ENCODE peak calls at places on chromosomes 4 and X, in five cellular contexts. One of them, this sample, is unnamed.
A peak's percentile ranks its signal among the peaks of the same experiment; 100 is the strongest.

GRCh38 chr4:77493120-77493767 is 112.4 kb upstream of the CXCL13 start:
- ATAC-seq in upper lobe of left lung: no peak
- ATAC-seq in K562: no peak
- ATAC-seq in GM12878: peak; percentile 91
- ATAC-seq in HepG2: no peak
- ATAC-seq in this sample: no peak

GRCh38 chrX:48154796-48155195 is 24.4 kb downstream of the SPACA5B start:
- ATAC-seq in K562: no peak
- ATAC-seq in HepG2: no peak
- ATAC-seq in GM12878: no peak
- ATAC-seq in upper lobe of left lung: no peak
- ATAC-seq in this sample: no peak

GRCh38 chr4:3021127-3021526 is 53.2 kb downstream of the HTT-AS start:
- ATAC-seq in upper lobe of left lung: no peak
- ATAC-seq in K562: no peak
- ATAC-seq in HepG2: no peak
- ATAC-seq in GM12878: no peak
- ATAC-seq in this sample: no peak

GRCh38 chr4:149891381-149891780 is 75.7 kb upstream of the IQCM start:
- ATAC-seq in upper lobe of left lung: no peak
- ATAC-seq in GM12878: no peak
- ATAC-seq in HepG2: no peak
- ATAC-seq in K562: no peak
- ATAC-seq in this sample: no peak

GRCh38 chr4:165308606-165309005 is 18.9 kb upstream of the MSMO1 start:
- ATAC-seq in K562: no peak
- ATAC-seq in HepG2: no peak
- ATAC-seq in upper lobe of left lung: no peak
- ATAC-seq in GM12878: no peak
- ATAC-seq in this sample: no peak

GRCh38 chr4:177740563-177740962 is 298.3 kb upstream of the AGA start:
- ATAC-seq in upper lobe of left lung: no peak
- ATAC-seq in HepG2: no peak
- ATAC-seq in GM12878: peak; percentile 86
- ATAC-seq in K562: no peak
- ATAC-seq in this sample: no peak

GRCh38 chrX:78330540-78330939 is 3.1 kb upstream of the CYSLTR1 start:
- ATAC-seq in K562: no peak
- ATAC-seq in HepG2: no peak
- ATAC-seq in GM12878: peak; percentile 36
- ATAC-seq in upper lobe of left lung: no peak
- ATAC-seq in this sample: no peak

GRCh38 chr4:13705521-13706035 is 78.1 kb upstream of the BOD1L1 start:
- ATAC-seq in upper lobe of left lung: peak; percentile 77
- ATAC-seq in GM12878: no peak
- ATAC-seq in HepG2: peak; percentile 77
- ATAC-seq in K562: no peak
- ATAC-seq in this sample: peak; percentile 70

GRCh38 chrX:103556941-103557340 is 28.4 kb upstream of the TCEAL4 start:
- ATAC-seq in upper lobe of left lung: no peak
- ATAC-seq in HepG2: no peak
- ATAC-seq in GM12878: no peak
- ATAC-seq in K562: no peak
- ATAC-seq in this sample: no peak

GRCh38 chr4:122889726-122890125 is 32.7 kb downstream of the NUDT6 start:
- ATAC-seq in GM12878: no peak
- ATAC-seq in upper lobe of left lung: no peak
- ATAC-seq in HepG2: no peak
- ATAC-seq in K562: no peak
- ATAC-seq in this sample: no peak

GRCh38 chr4:161252520-161253141 is 911.2 kb downstream of the FSTL5 start:
- ATAC-seq in upper lobe of left lung: no peak
- ATAC-seq in GM12878: peak; percentile 81
- ATAC-seq in HepG2: peak; percentile 72
- ATAC-seq in K562: no peak
- ATAC-seq in this sample: no peak

GRCh38 chrX:153622661-153623309 is 23.8 kb upstream of the CCNQ start:
- ATAC-seq in K562: no peak
- ATAC-seq in upper lobe of left lung: no peak
- ATAC-seq in HepG2: peak; percentile 48
- ATAC-seq in GM12878: no peak
- ATAC-seq in this sample: no peak

GRCh38 chrX:2638279-2638678 is 52.8 kb upstream of the CD99 start:
- ATAC-seq in upper lobe of left lung: no peak
- ATAC-seq in K562: no peak
- ATAC-seq in GM12878: no peak
- ATAC-seq in HepG2: no peak
- ATAC-seq in this sample: no peak

GRCh38 chrX:17024896-17025295 is 78.4 kb downstream of the REPS2 start:
- ATAC-seq in GM12878: peak; percentile 74
- ATAC-seq in HepG2: peak; percentile 88
- ATAC-seq in upper lobe of left lung: no peak
- ATAC-seq in K562: no peak
- ATAC-seq in this sample: no peak

GRCh38 chr4:163111588-163111987 is 55.1 kb downstream of the NAF1 start:
- ATAC-seq in HepG2: peak; percentile 67
- ATAC-seq in GM12878: no peak
- ATAC-seq in K562: peak; percentile 72
- ATAC-seq in upper lobe of left lung: no peak
- ATAC-seq in this sample: no peak

GRCh38 chr4:156422576-156422975 is 468.9 kb upstream of the CTSO start:
- ATAC-seq in upper lobe of left lung: no peak
- ATAC-seq in K562: no peak
- ATAC-seq in HepG2: no peak
- ATAC-seq in GM12878: no peak
- ATAC-seq in this sample: no peak

GRCh38 chr4:102454278-102454677 is 46.9 kb upstream of the NFKB1 start:
- ATAC-seq in upper lobe of left lung: no peak
- ATAC-seq in HepG2: no peak
- ATAC-seq in K562: no peak
- ATAC-seq in GM12878: no peak
- ATAC-seq in this sample: no peak

GRCh38 chrX:39327255-39327654 is 526.0 kb downstream of the MID1IP1 start:
- ATAC-seq in GM12878: no peak
- ATAC-seq in K562: no peak
- ATAC-seq in HepG2: no peak
- ATAC-seq in upper lobe of left lung: no peak
- ATAC-seq in this sample: no peak

GRCh38 chr4:144709159-144709558 is 63.2 kb downstream of the HHIP start:
- ATAC-seq in HepG2: no peak
- ATAC-seq in GM12878: no peak
- ATAC-seq in upper lobe of left lung: no peak
- ATAC-seq in K562: no peak
- ATAC-seq in this sample: no peak

GRCh38 chrX:10098235-10098819 is 58.4 kb upstream of the CLCN4 start:
- ATAC-seq in K562: no peak
- ATAC-seq in upper lobe of left lung: no peak
- ATAC-seq in HepG2: no peak
- ATAC-seq in GM12878: peak; percentile 87
- ATAC-seq in this sample: no peak

GRCh38 chr4:121011780-121012340 is 60.5 kb downstream of the NDNF start:
- ATAC-seq in HepG2: no peak
- ATAC-seq in K562: no peak
- ATAC-seq in upper lobe of left lung: no peak
- ATAC-seq in GM12878: no peak
- ATAC-seq in this sample: no peak

GRCh38 chr4:104629601-104630000 is 134.9 kb upstream of the CXXC4 start:
- ATAC-seq in GM12878: no peak
- ATAC-seq in K562: no peak
- ATAC-seq in upper lobe of left lung: no peak
- ATAC-seq in HepG2: no peak
- ATAC-seq in this sample: no peak

GRCh38 chr4:178953447-178954120 is 1511.3 kb upstream of the AGA start:
- ATAC-seq in HepG2: no peak
- ATAC-seq in K562: no peak
- ATAC-seq in GM12878: no peak
- ATAC-seq in upper lobe of left lung: no peak
- ATAC-seq in this sample: no peak

GRCh38 chrX:124405868-124406267 is 59.5 kb downstream of the SH2D1A start:
- ATAC-seq in K562: no peak
- ATAC-seq in GM12878: no peak
- ATAC-seq in HepG2: no peak
- ATAC-seq in upper lobe of left lung: no peak
- ATAC-seq in this sample: no peak

GRCh38 chr4:7089211-7089964 is 21.5 kb upstream of the GRPEL1 start:
- ATAC-seq in K562: no peak
- ATAC-seq in HepG2: no peak
- ATAC-seq in upper lobe of left lung: no peak
- ATAC-seq in GM12878: no peak
- ATAC-seq in this sample: peak; percentile 46

GRCh38 chrX:129599499-129599898 is 55.3 kb downstream of the APLN start:
- ATAC-seq in K562: no peak
- ATAC-seq in upper lobe of left lung: no peak
- ATAC-seq in HepG2: no peak
- ATAC-seq in GM12878: no peak
- ATAC-seq in this sample: no peak

GRCh38 chrX:63488546-63489373 is 137.6 kb upstream of the SPIN4 start:
- ATAC-seq in upper lobe of left lung: peak; percentile 71
- ATAC-seq in GM12878: no peak
- ATAC-seq in K562: no peak
- ATAC-seq in HepG2: no peak
- ATAC-seq in this sample: no peak

GRCh38 chrX:37347420-37347819 is 1.7 kb upstream of the PRRG1 start:
- ATAC-seq in upper lobe of left lung: no peak
- ATAC-seq in K562: no peak
- ATAC-seq in GM12878: no peak
- ATAC-seq in HepG2: peak; percentile 69
- ATAC-seq in this sample: no peak

GRCh38 chr4:108620933-108621905 is 843 bp downstream of the RPL34 start:
- ATAC-seq in upper lobe of left lung: no peak
- ATAC-seq in K562: no peak
- ATAC-seq in GM12878: peak; percentile 44
- ATAC-seq in HepG2: no peak
- ATAC-seq in this sample: no peak

GRCh38 chr4:70623301-70623700 is 5.2 kb upstream of the ENAM start:
- ATAC-seq in GM12878: no peak
- ATAC-seq in K562: no peak
- ATAC-seq in upper lobe of left lung: no peak
- ATAC-seq in HepG2: peak; percentile 31
- ATAC-seq in this sample: no peak

GRCh38 chrX:24343719-24344118 is 16.7 kb upstream of the SUPT20HL1 start:
- ATAC-seq in HepG2: no peak
- ATAC-seq in GM12878: no peak
- ATAC-seq in upper lobe of left lung: no peak
- ATAC-seq in K562: no peak
- ATAC-seq in this sample: no peak

GRCh38 chrX:585115-585808 is 45.3 kb upstream of the SHOX start:
- ATAC-seq in GM12878: no peak
- ATAC-seq in HepG2: no peak
- ATAC-seq in upper lobe of left lung: peak; percentile 19
- ATAC-seq in K562: no peak
- ATAC-seq in this sample: no peak

GRCh38 chr4:77959566-77960338 is 97.1 kb downstream of the MRPL1 start:
- ATAC-seq in HepG2: peak; percentile 57
- ATAC-seq in GM12878: peak; percentile 52
- ATAC-seq in K562: peak; percentile 66
- ATAC-seq in upper lobe of left lung: no peak
- ATAC-seq in this sample: no peak

GRCh38 chr4:16641971-16642370 is 256.5 kb downstream of the LDB2 start:
- ATAC-seq in HepG2: no peak
- ATAC-seq in GM12878: no peak
- ATAC-seq in K562: no peak
- ATAC-seq in upper lobe of left lung: no peak
- ATAC-seq in this sample: peak; percentile 57

GRCh38 chrX:130877892-130878321 is 25.1 kb downstream of the ENOX2 start:
- ATAC-seq in K562: no peak
- ATAC-seq in HepG2: no peak
- ATAC-seq in GM12878: no peak
- ATAC-seq in upper lobe of left lung: no peak
- ATAC-seq in this sample: no peak

GRCh38 chr4:123399638-123400358 is 3.2 kb downstream of the SPRY1 start:
- ATAC-seq in K562: no peak
- ATAC-seq in GM12878: no peak
- ATAC-seq in HepG2: no peak
- ATAC-seq in upper lobe of left lung: no peak
- ATAC-seq in this sample: no peak

GRCh38 chr4:54709281-54709854 is 51.6 kb downstream of the KIT start:
- ATAC-seq in upper lobe of left lung: peak; percentile 74
- ATAC-seq in GM12878: no peak
- ATAC-seq in K562: no peak
- ATAC-seq in HepG2: no peak
- ATAC-seq in this sample: no peak
- H3K36me3 ChIP-seq in upper lobe of left lung: no peaks in the 10 kb centered on the region
- H3K36me3 ChIP-seq in GM12878: no peaks in the 10 kb centered on the region
- H3K36me3 ChIP-seq in K562: no peaks in the 10 kb centered on the region
- H3K36me3 ChIP-seq in HepG2: no peaks in the 10 kb centered on the region
- H3K36me3 ChIP-seq in this sample: no peaks in the 10 kb centered on the region

GRCh38 chr4:183840311-183840710 is 64.8 kb upstream of the STOX2 start:
- ATAC-seq in upper lobe of left lung: no peak
- ATAC-seq in K562: peak; percentile 93
- ATAC-seq in HepG2: peak; percentile 85
- ATAC-seq in GM12878: peak; percentile 92
- ATAC-seq in this sample: no peak
- TF ChIP-seq EP300 in upper lobe of left lung: no peak
- TF ChIP-seq EP300 in K562: no peak
- TF ChIP-seq EP300 in HepG2: no peak
- TF ChIP-seq EP300 in GM12878: no peak
- TF ChIP-seq EP300 in this sample: no peak

GRCh38 chr4:76120199-76120598 is 28.0 kb downstream of the NUP54 start:
- ATAC-seq in upper lobe of left lung: no peak
- ATAC-seq in GM12878: no peak
- ATAC-seq in K562: no peak
- ATAC-seq in HepG2: no peak
- ATAC-seq in this sample: no peak
- TF ChIP-seq CTCF in upper lobe of left lung: no peak
- TF ChIP-seq CTCF in GM12878: no peak
- TF ChIP-seq CTCF in K562: no peak
- TF ChIP-seq CTCF in HepG2: no peak
- TF ChIP-seq CTCF in this sample: no peak

DNA sequence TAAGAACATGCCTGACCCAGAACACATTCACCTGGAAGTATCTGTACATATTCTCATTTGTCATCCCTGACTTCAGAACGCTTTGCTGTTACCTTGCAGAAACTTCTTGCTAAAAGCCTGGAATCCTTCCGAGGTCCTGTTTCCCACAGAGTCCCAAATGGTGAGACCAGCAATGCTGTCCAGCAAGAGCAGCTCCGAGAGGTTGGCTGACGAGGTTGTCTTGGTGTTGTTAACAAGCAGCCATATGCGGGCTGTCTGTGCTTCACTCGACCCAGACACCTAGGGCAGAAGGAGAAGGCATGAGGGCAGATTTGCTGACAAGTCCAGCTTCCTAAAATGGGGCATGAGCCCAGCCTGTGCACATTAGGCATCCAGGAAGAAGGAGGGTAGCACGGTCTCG is 19.3 kb downstream of the EVC2 start:
- ATAC-seq in GM12878: no peak
- ATAC-seq in HepG2: no peak
- ATAC-seq in upper lobe of left lung: no peak
- ATAC-seq in K562: no peak
- ATAC-seq in this sample: no peak
- H3K36me3 ChIP-seq in GM12878: no peaks in the 10 kb centered on the region
- H3K36me3 ChIP-seq in HepG2: no peaks in the 10 kb centered on the region
- H3K36me3 ChIP-seq in upper lobe of left lung: peaks cover 6% of the 10 kb centered on the region
- H3K36me3 ChIP-seq in K562: no peaks in the 10 kb centered on the region
- H3K36me3 ChIP-seq in this sample: peaks cover 96% of the 10 kb centered on the region

This sample was measured in gastroesophageal sphincter.